ENCODE peak calls at places on chromosome 13, in eight cellular contexts. J is fibroblast of mammary gland, E is heart right ventricle, H is cardiac fibroblast, S is lung, V is RWPE1, T is breast epithelium, D is astrocyte of the spinal cord. Q is an unnamed sample.

GRCh38 chr13:51781246-51782022 is 22.5 kb downstream of the DHRS12 start:
- DNase-seq in H (peak; percentile 33), V (peak; percentile 34), D (peak; percentile 44), T (no peak), E (no peak), J (no peak), S (no peak), Q (no peak)

GRCh38 chr13:75271851-75272250 is 210.1 kb downstream of the TBC1D4 start:
- DNase-seq in H (no peak), E (no peak), D (peak; percentile 33), T (no peak), J (peak; percentile 23), V (no peak), S (no peak), Q (no peak)

GRCh38 chr13:97249093-97249787 is 27.1 kb downstream of the MBNL2 start:
- DNase-seq in H (peak; percentile 86), T (no peak), E (no peak), J (peak; percentile 60), D (peak; percentile 61), S (no peak), V (no peak), Q (no peak)

GRCh38 chr13:21616205-21616604 is 12.2 kb upstream of the MICU2 start:
- DNase-seq in S (no peak), J (no peak), T (no peak), V (no peak), D (no peak), H (no peak), E (no peak), Q (no peak)

GRCh38 chr13:70249332-70250064 is 141.2 kb upstream of the KLHL1 start:
- DNase-seq in J (no peak), T (no peak), E (no peak), S (no peak), H (peak; percentile 8), V (peak; percentile 33), D (peak; percentile 85), Q (no peak)

GRCh38 chr13:21583496-21583895 is 20.5 kb downstream of the MICU2 start:
- DNase-seq in J (no peak), D (peak; percentile 51), T (no peak), S (no peak), V (no peak), E (no peak), H (peak; percentile 78), Q (no peak)

GRCh38 chr13:82688400-82688999 is 1193.8 kb downstream of the SLITRK1 start:
- DNase-seq in E (no peak), J (peak; percentile 33), V (no peak), H (peak; percentile 13), T (no peak), D (peak; percentile 23), S (no peak), Q (no peak)

GRCh38 chr13:74068471-74068870 is 65.7 kb downstream of the KLF12 start:
- DNase-seq in T (no peak), H (no peak), D (no peak), J (no peak), V (no peak), E (no peak), S (no peak), Q (no peak)

GRCh38 chr13:90968510-90968909 is 379.0 kb upstream of the MIR17HG start:
- DNase-seq in S (no peak), D (peak; percentile 17), J (peak; percentile 1), H (peak; percentile 21), T (no peak), V (peak; percentile 16), E (no peak), Q (no peak)
- TF ChIP-seq CTCF in S (no peak), D (peak; percentile 58), J (peak; percentile 6), H (no peak), T (no peak), V (peak; percentile 39), E (peak; percentile 9), Q (no peak)

GRCh38 chr13:36839981-36840380 is 21.0 kb downstream of the RFXAP start:
- DNase-seq in T (no peak), D (no peak), J (no peak), S (no peak), H (no peak), V (no peak), E (no peak), Q (no peak)

GRCh38 chr13:36841411-36841810 is 22.4 kb downstream of the RFXAP start:
- DNase-seq in S (no peak), D (no peak), J (peak; percentile 22), V (no peak), H (no peak), E (no peak), T (no peak), Q (no peak)

GRCh38 chr13:36837354-36838092 is 18.5 kb downstream of the RFXAP start:
- DNase-seq in H (no peak), D (no peak), E (no peak), V (no peak), S (no peak), J (no peak), T (no peak), Q (no peak)

GRCh38 chr13:36839281-36839680 is 20.3 kb downstream of the RFXAP start:
- DNase-seq in S (no peak), D (no peak), H (no peak), T (no peak), E (no peak), J (no peak), V (no peak), Q (no peak)

DNA sequence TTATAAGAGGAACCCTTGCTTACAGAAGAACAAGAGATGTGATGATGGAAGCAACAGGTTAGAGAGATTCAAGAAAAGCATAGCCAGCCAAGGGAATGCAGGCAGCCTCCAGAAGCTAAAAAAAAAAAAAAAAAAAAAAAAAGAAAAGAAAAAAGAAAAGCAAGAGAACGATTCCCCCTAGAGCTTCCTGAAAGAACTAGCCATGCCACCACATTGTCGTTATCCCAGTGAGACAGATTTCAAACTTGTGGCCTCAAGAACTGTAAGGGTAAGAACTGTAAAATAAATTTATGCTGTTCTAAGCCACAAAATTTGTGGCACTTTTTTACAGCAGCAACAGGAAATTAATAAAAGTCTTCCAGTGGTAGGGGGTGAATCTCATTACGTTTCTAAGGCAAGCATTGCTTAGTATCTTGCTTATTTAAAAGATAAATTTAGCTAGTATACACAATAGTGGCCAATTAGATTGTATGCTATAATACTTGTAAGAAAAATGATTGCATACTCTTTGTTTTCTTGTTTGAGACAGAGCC is 21.8 kb downstream of the RFXAP start:
- DNase-seq in D (no peak), H (no peak), E (no peak), J (no peak), S (no peak), V (no peak), T (no peak), Q (no peak)
- TF ChIP-seq CTCF in D (no peak), H (no peak), E (no peak), J (no peak), S (no peak), V (no peak), T (no peak), Q (no peak)

GRCh38 chr13:46106839-46107371 is 2.1 kb upstream of the CPB2 start:
- DNase-seq in E (no peak), H (no peak), T (no peak), S (no peak), D (no peak), V (peak; percentile 15), J (no peak), Q (no peak)
- TF ChIP-seq CTCF in E (no peak), H (no peak), T (no peak), S (no peak), D (no peak), V (no peak), J (no peak), Q (no peak)

DNA sequence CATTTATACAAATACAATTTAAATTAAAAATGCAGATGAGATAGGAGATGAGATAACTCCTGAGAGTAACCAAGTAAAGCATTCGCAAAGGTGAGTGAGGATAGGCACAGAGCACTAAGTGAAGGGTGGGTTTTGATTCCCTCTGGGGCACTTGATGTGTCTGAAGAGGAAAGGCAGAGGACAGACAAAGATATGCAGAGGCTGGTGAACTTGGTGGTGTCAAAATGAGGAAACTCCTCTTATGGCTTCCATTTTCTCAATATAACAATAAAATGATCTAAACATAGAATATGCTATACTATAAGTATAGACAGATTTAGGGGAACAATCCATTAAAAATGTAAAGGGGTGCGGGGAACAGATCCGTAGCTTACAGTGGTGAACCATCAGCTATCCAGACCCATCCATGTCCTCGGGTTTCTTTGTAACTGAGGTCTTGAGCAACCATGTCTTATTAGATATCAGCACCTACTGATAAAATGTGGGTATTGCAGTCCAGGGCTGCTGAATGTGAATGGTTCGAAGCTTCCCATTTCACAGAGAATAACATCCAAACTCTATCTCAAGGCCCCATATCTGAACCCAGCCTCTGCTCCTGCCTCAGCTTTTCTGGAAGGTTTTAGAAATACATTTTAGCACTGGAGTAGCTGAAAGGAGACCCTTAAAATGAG is 73.9 kb upstream of the SLC10A2 start:
- DNase-seq in E (no peak), J (peak; percentile 46), V (peak; percentile 34), T (no peak), H (no peak), D (peak; percentile 2), S (no peak), Q (no peak)
- TF ChIP-seq CTCF in E (peak; percentile 18), J (peak; percentile 72), V (peak; percentile 33), T (no peak), H (peak; percentile 14), D (peak; percentile 34), S (no peak), Q (no peak)

DNA sequence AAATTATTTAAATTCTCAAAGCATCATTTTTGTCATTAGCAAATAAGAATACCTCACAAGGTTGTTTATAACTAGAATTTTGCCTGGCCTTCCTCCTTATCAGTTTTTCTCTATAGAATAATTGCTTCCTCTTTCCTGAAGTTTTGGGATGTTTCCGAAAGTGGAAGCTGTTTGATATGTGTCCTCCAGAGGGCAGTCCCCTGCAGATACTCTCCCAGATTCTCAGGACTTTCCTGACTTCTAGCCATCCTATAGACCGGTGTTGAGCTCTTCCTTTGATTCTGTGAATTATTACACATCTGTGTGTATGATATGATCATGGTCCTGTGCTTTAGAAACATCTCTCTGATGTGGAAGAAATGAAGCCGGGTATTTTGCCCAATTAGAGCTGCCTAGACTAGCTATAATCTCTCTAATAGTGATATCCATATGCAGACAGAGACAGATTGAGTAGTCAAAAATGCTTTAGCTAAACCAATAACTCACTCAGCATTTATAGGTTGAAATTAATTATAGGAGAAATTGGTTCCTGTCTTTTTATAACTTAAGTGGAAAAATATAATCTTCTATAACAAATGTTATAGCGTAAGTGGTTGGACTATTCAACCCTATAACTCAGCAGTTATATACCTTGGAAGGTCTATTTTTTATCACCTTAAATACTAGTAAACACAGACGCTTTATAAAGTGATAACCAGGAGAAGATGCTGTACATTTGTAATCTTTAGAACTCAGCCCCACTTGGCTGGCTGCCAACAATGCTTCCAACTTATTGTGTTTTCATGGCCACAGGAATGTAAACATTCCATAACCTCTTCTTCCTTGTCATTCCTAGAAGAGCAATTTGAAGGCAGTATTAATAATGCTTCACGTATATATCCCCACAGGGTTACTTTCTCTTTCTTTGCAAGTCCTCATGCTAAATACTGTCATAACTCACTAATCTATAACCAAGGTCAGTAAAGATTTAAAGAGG is 201.0 kb upstream of the RXFP2 start:
- DNase-seq in J (peak; percentile 68), D (peak; percentile 42), E (no peak), H (peak; percentile 68), V (peak; percentile 28), S (no peak), T (no peak), Q (no peak)
- TF ChIP-seq CTCF in J (peak; percentile 87), D (peak; percentile 73), E (peak; percentile 15), H (peak; percentile 78), V (peak; percentile 41), S (no peak), T (no peak), Q (no peak)

DNA sequence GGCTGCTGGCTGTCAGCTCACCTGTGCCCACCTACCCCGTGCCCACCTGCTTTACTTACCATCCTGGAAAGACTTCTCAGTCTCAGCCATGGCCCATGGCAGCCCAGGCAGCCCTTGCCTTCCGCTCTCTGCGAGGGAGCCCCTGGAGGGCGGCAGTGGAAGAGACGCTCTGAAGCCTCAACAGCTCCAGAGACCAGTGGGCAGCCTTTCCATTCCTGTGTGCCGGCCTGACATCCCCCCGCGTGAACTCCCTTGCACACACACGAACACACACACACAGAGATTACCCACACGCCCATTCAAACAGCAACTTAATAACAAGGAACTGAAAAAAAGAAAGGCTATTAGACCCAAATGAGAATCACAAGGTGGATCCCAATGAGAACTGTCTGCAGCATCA is 14.2 kb upstream of the RASA3 start:
- DNase-seq in H (no peak), T (no peak), E (no peak), V (no peak), J (no peak), D (no peak), S (no peak), Q (no peak)
- TF ChIP-seq CTCF in H (peak; percentile 30), T (no peak), E (no peak), V (no peak), J (peak; percentile 16), D (peak; percentile 35), S (no peak), Q (no peak)

Q was measured in lower leg skin.